ENCODE peak calls at places on chromosome 3, in nine cellular contexts. U, S, I, N, G, K, B, H and J are unnamed samples.

GRCh38 chr3:42667523-42668402 is 14.3 kb downstream of the ZBTB47 start:
- DNase-seq in U (no peak), S (no peak), I (no peak), N (no peak), G (no peak), K (no peak), B (no peak), H (no peak), J (no peak)

GRCh38 chr3:12708584-12709192 is 44.8 kb upstream of the RAF1 start:
- DNase-seq in U (no peak), S (no peak), I (no peak), N (no peak), G (no peak), K (peak), B (no peak), H (no peak), J (no peak)

GRCh38 chr3:134494539-134494938 is 8.7 kb downstream of the CEP63 start:
- DNase-seq in U (no peak), S (no peak), I (peak), N (peak), G (no peak), K (no peak), B (no peak), H (no peak), J (no peak)

GRCh38 chr3:39011191-39011736 is 40.5 kb downstream of the SCN11A start:
- DNase-seq in U (no peak), S (no peak), I (no peak), N (no peak), G (no peak), K (no peak), B (no peak), H (no peak), J (no peak)

GRCh38 chr3:43726511-43726910 is 35.8 kb downstream of the ABHD5 start:
- DNase-seq in U (no peak), S (no peak), I (no peak), N (no peak), G (no peak), K (no peak), B (no peak), H (no peak), J (no peak)

GRCh38 chr3:66177026-66177425 is 43.8 kb upstream of the SLC25A26 start:
- DNase-seq in U (no peak), S (no peak), I (no peak), N (no peak), G (no peak), K (no peak), B (no peak), H (no peak), J (no peak)

GRCh38 chr3:108554233-108554632 is 35.0 kb downstream of the CIP2A start:
- DNase-seq in U (no peak), S (no peak), I (no peak), N (no peak), G (no peak), K (no peak), B (no peak), H (no peak), J (no peak)

GRCh38 chr3:45345849-45346535 is 42.4 kb upstream of the LARS2 start:
- DNase-seq in U (no peak), S (no peak), I (no peak), N (no peak), G (no peak), K (peak), B (no peak), H (no peak), J (peak)

GRCh38 chr3:26827169-26827568 is 204.6 kb downstream of the LRRC3B start:
- DNase-seq in U (no peak), S (no peak), I (no peak), N (no peak), G (no peak), K (no peak), B (no peak), H (no peak), J (no peak)

GRCh38 chr3:183092256-183092655 is 7.0 kb downstream of the MCCC1 start:
- DNase-seq in U (no peak), S (no peak), I (no peak), N (no peak), G (no peak), K (no peak), B (no peak), H (no peak), J (no peak)

GRCh38 chr3:195284842-195285241 is 13.9 kb upstream of the XXYLT1 start:
- DNase-seq in U (no peak), S (no peak), I (no peak), N (no peak), G (no peak), K (no peak), B (no peak), H (no peak), J (no peak)

GRCh38 chr3:122719273-122719921 is 38.8 kb downstream of the PARP14 start:
- DNase-seq in U (no peak), S (no peak), I (no peak), N (no peak), G (no peak), K (no peak), B (no peak), H (no peak), J (no peak)

GRCh38 chr3:32733631-32734229 is 48.7 kb downstream of the CNOT10 start:
- DNase-seq in U (peak), S (peak), I (no peak), N (peak), G (no peak), K (peak), B (peak), H (no peak), J (no peak)

GRCh38 chr3:166071-166470 is 30.5 kb upstream of the CHL1 start:
- DNase-seq in U (no peak), S (no peak), I (no peak), N (no peak), G (no peak), K (no peak), B (no peak), H (no peak), J (no peak)

GRCh38 chr3:53495518-53496501 is 1.4 kb downstream of the CACNA1D start:
- DNase-seq in U (no peak), S (no peak), I (no peak), N (peak), G (peak), K (no peak), B (no peak), H (no peak), J (no peak)

GRCh38 chr3:11136871-11137626 is 17.2 kb upstream of the HRH1 start:
- DNase-seq in U (peak), S (peak), I (no peak), N (peak), G (no peak), K (peak), B (peak), H (no peak), J (no peak)
- TF ChIP-seq POLR2AphosphoS5 in U (peak), S (peak), I (no peak), N (no peak), G (no peak), K (no peak), B (no peak), H (no peak), J (peak)

GRCh38 chr3:74643636-74644035 is 29.2 kb upstream of the CNTN3 start:
- DNase-seq in U (no peak), S (no peak), I (no peak), N (peak), G (no peak), K (no peak), B (peak), H (no peak), J (no peak)
- TF ChIP-seq POLR2AphosphoS5 in U (no peak), S (no peak), I (no peak), N (no peak), G (no peak), K (no peak), B (no peak), H (no peak), J (peak)

GRCh38 chr3:178182337-178182761 is 353.9 kb upstream of the KCNMB2 start:
- DNase-seq in U (no peak), S (no peak), I (no peak), N (no peak), G (no peak), K (no peak), B (no peak), H (peak), J (no peak)
- TF ChIP-seq POLR2AphosphoS5 in U (no peak), S (no peak), I (no peak), N (no peak), G (no peak), K (no peak), B (no peak), H (no peak), J (no peak)

GRCh38 chr3:4985330-4986174 is 6.3 kb downstream of the BHLHE40 start:
- DNase-seq in U (no peak), S (peak), I (no peak), N (peak), G (no peak), K (no peak), B (peak), H (no peak), J (no peak)
- TF ChIP-seq POLR2AphosphoS5 in U (no peak), S (peak), I (no peak), N (no peak), G (peak), K (no peak), B (peak), H (no peak), J (no peak)